ENCODE peak calls at places on chromosomes 7 and 10, in five cellular contexts. One of them, this sample, is unnamed.
A peak's percentile ranks its signal among the peaks of the same experiment; 100 is the strongest.

GRCh38 chr10:69214666-69215131 is 5.4 kb upstream of the HKDC1 start:
- DNase-seq in DMS153: no peak
- DNase-seq in colonic mucosa: no peak
- DNase-seq in KG1: no peak
- DNase-seq in upper lobe of right lung: no peak
- DNase-seq in this sample: no peak

GRCh38 chr10:71598673-71599072 is 120.9 kb downstream of the C10orf105 start:
- DNase-seq in DMS153: no peak
- DNase-seq in colonic mucosa: peak; percentile 65
- DNase-seq in KG1: no peak
- DNase-seq in upper lobe of right lung: peak; percentile 78
- DNase-seq in this sample: no peak

GRCh38 chr10:60389413-60390009 is at the start of gene ANK3:
- DNase-seq in DMS153: no peak
- DNase-seq in colonic mucosa: no peak
- DNase-seq in KG1: no peak
- DNase-seq in upper lobe of right lung: no peak
- DNase-seq in this sample: no peak

GRCh38 chr7:132575987-132576722 is at the start of gene PLXNA4:
- DNase-seq in DMS153: no peak
- DNase-seq in colonic mucosa: no peak
- DNase-seq in KG1: no peak
- DNase-seq in upper lobe of right lung: no peak
- DNase-seq in this sample: no peak

GRCh38 chr7:125059861-125060456 is 130.3 kb upstream of the POT1 start:
- DNase-seq in DMS153: no peak
- DNase-seq in colonic mucosa: no peak
- DNase-seq in KG1: no peak
- DNase-seq in upper lobe of right lung: no peak
- DNase-seq in this sample: no peak

GRCh38 chr7:30470783-30471182 is 7.8 kb downstream of the NOD1 start:
- DNase-seq in DMS153: peak; percentile 94
- DNase-seq in colonic mucosa: peak; percentile 57
- DNase-seq in KG1: no peak
- DNase-seq in upper lobe of right lung: no peak
- DNase-seq in this sample: no peak

GRCh38 chr7:47885309-47886000 is 62.8 kb downstream of the PKD1L1 start:
- DNase-seq in DMS153: no peak
- DNase-seq in colonic mucosa: no peak
- DNase-seq in KG1: no peak
- DNase-seq in upper lobe of right lung: no peak
- DNase-seq in this sample: no peak

GRCh38 chr10:132858121-132859081 is 72.5 kb upstream of the NKX6-2 start:
- DNase-seq in DMS153: no peak
- DNase-seq in colonic mucosa: no peak
- DNase-seq in KG1: no peak
- DNase-seq in upper lobe of right lung: peak; percentile 54
- DNase-seq in this sample: no peak

GRCh38 chr7:138032186-138032585 is 30.3 kb upstream of the CREB3L2 start:
- DNase-seq in DMS153: no peak
- DNase-seq in colonic mucosa: no peak
- DNase-seq in KG1: no peak
- DNase-seq in upper lobe of right lung: no peak
- DNase-seq in this sample: no peak

GRCh38 chr10:33483124-33483794 is 148.8 kb upstream of the NRP1 start:
- DNase-seq in DMS153: peak; percentile 37
- DNase-seq in colonic mucosa: no peak
- DNase-seq in KG1: no peak
- DNase-seq in upper lobe of right lung: no peak
- DNase-seq in this sample: peak; percentile 0

GRCh38 chr10:48440771-48441170 is 134.3 kb downstream of the MAPK8 start:
- DNase-seq in DMS153: no peak
- DNase-seq in colonic mucosa: no peak
- DNase-seq in KG1: no peak
- DNase-seq in upper lobe of right lung: no peak
- DNase-seq in this sample: no peak

GRCh38 chr7:100626530-100627237 is 14.3 kb downstream of the MOSPD3 start:
- DNase-seq in DMS153: peak; percentile 75
- DNase-seq in colonic mucosa: peak; percentile 90
- DNase-seq in KG1: no peak
- DNase-seq in upper lobe of right lung: peak; percentile 89
- DNase-seq in this sample: peak; percentile 42

GRCh38 chr10:93703841-93704240 is 1.4 kb upstream of the FRA10AC1 start:
- DNase-seq in DMS153: no peak
- DNase-seq in colonic mucosa: no peak
- DNase-seq in KG1: no peak
- DNase-seq in upper lobe of right lung: no peak
- DNase-seq in this sample: no peak

GRCh38 chr7:99498546-99498944 is 1.5 kb downstream of the ZNF394 start:
- DNase-seq in DMS153: no peak
- DNase-seq in colonic mucosa: no peak
- DNase-seq in KG1: no peak
- DNase-seq in upper lobe of right lung: no peak
- DNase-seq in this sample: no peak

GRCh38 chr7:96349572-96349971 is 27.7 kb upstream of the SLC25A13 start:
- DNase-seq in DMS153: no peak
- DNase-seq in colonic mucosa: peak; percentile 80
- DNase-seq in KG1: no peak
- DNase-seq in upper lobe of right lung: no peak
- DNase-seq in this sample: no peak

GRCh38 chr7:27784399-27785053 is 44.6 kb downstream of the TAX1BP1 start:
- DNase-seq in DMS153: no peak
- DNase-seq in colonic mucosa: peak; percentile 27
- DNase-seq in KG1: peak; percentile 13
- DNase-seq in upper lobe of right lung: no peak
- DNase-seq in this sample: no peak

GRCh38 chr7:143345428-143345900 is 17.0 kb downstream of the FAM131B start:
- DNase-seq in DMS153: no peak
- DNase-seq in colonic mucosa: peak; percentile 64
- DNase-seq in KG1: no peak
- DNase-seq in upper lobe of right lung: peak; percentile 76
- DNase-seq in this sample: no peak

GRCh38 chr7:35249537-35249907 is 4.4 kb downstream of the TBX20 start:
- DNase-seq in DMS153: no peak
- DNase-seq in colonic mucosa: no peak
- DNase-seq in KG1: no peak
- DNase-seq in upper lobe of right lung: no peak
- DNase-seq in this sample: no peak

GRCh38 chr10:89115876-89116627 is 91.1 kb downstream of the CH25H start:
- DNase-seq in DMS153: no peak
- DNase-seq in colonic mucosa: no peak
- DNase-seq in KG1: no peak
- DNase-seq in upper lobe of right lung: no peak
- DNase-seq in this sample: no peak

GRCh38 chr7:12062062-12062461 is 149.0 kb upstream of the TMEM106B start:
- DNase-seq in DMS153: no peak
- DNase-seq in colonic mucosa: no peak
- DNase-seq in KG1: no peak
- DNase-seq in upper lobe of right lung: no peak
- DNase-seq in this sample: no peak

GRCh38 chr7:137619181-137619580 is 227.6 kb downstream of the DGKI start:
- DNase-seq in DMS153: no peak
- DNase-seq in colonic mucosa: no peak
- DNase-seq in KG1: no peak
- DNase-seq in upper lobe of right lung: no peak
- DNase-seq in this sample: no peak